ENCODE peak calls at places on chromosomes 7 and 10, in ten cellular contexts. J is cortex of kidney, I is NCI-H1417 treated with DMSO at 0.1 percent for 48 hours, V is left cardiac atrium, A is mucosa of gallbladder, D is GM20000, X is HCT116, W is memory B cell, Q is SK-N-DZ, R is transverse colon. S is an unnamed sample.
A peak's percentile ranks its signal among the peaks of the same experiment; 100 is the strongest.

GRCh38 chr7:412313-412710 is 107.3 kb downstream of the PDGFA start:
- DNase-seq in J (no peak), I (no peak), V (no peak), A (no peak), D (no peak), X (no peak), W (no peak), Q (no peak), R (no peak), S (no peak)

GRCh38 chr7:94087664-94088352 is 83.7 kb upstream of the BET1 start:
- DNase-seq in J (no peak), I (no peak), V (peak; percentile 20), A (peak; percentile 60), D (peak; percentile 81), X (peak; percentile 54), W (peak; percentile 51), Q (peak; percentile 48), R (peak; percentile 33), S (peak; percentile 40)

GRCh38 chr10:23186697-23187096 is 5.4 kb upstream of the PTF1A start:
- DNase-seq in J (no peak), I (no peak), V (no peak), A (no peak), D (no peak), X (no peak), W (no peak), Q (no peak), R (no peak), S (no peak)

GRCh38 chr10:13712799-13713581 is 126.2 kb downstream of the PRPF18 start:
- DNase-seq in J (no peak), I (no peak), V (peak; percentile 89), A (peak; percentile 40), D (peak; percentile 68), X (peak; percentile 44), W (no peak), Q (no peak), R (peak; percentile 66), S (peak; percentile 83)

GRCh38 chr7:33091111-33091531 is 18.1 kb downstream of the RP9 start:
- DNase-seq in J (no peak), I (no peak), V (no peak), A (no peak), D (no peak), X (no peak), W (no peak), Q (no peak), R (no peak), S (no peak)

GRCh38 chr10:33618196-33618595 is 283.7 kb upstream of the NRP1 start:
- DNase-seq in J (no peak), I (no peak), V (no peak), A (no peak), D (no peak), X (no peak), W (no peak), Q (no peak), R (no peak), S (no peak)

GRCh38 chr7:132579260-132579899 is 3.1 kb upstream of the PLXNA4 start:
- DNase-seq in J (no peak), I (no peak), V (no peak), A (no peak), D (no peak), X (no peak), W (no peak), Q (no peak), R (no peak), S (no peak)

GRCh38 chr10:133196936-133197758 is 32.9 kb upstream of the UTF1 start:
- DNase-seq in J (no peak), I (no peak), V (no peak), A (no peak), D (no peak), X (no peak), W (no peak), Q (no peak), R (no peak), S (no peak)

GRCh38 chr7:94276797-94277196 is 117.9 kb upstream of the COL1A2 start:
- DNase-seq in J (no peak), I (peak; percentile 16), V (no peak), A (no peak), D (peak; percentile 7), X (no peak), W (no peak), Q (peak; percentile 28), R (no peak), S (no peak)

GRCh38 chr10:32983333-32983909 is 25.4 kb upstream of the ITGB1 start:
- DNase-seq in J (no peak), I (no peak), V (no peak), A (no peak), D (no peak), X (peak; percentile 84), W (no peak), Q (no peak), R (no peak), S (no peak)

GRCh38 chr7:141884544-141885227 is 31.5 kb upstream of the OR9A4 start:
- DNase-seq in J (no peak), I (no peak), V (no peak), A (no peak), D (peak; percentile 6), X (no peak), W (no peak), Q (no peak), R (no peak), S (peak; percentile 77)

GRCh38 chr10:6491841-6492609 is 88.1 kb downstream of the PRKCQ start:
- DNase-seq in J (no peak), I (no peak), V (no peak), A (no peak), D (no peak), X (no peak), W (no peak), Q (no peak), R (no peak), S (no peak)

GRCh38 chr10:101041252-101041761 is 10.3 kb downstream of the SFXN3 start:
- DNase-seq in J (no peak), I (no peak), V (peak; percentile 78), A (peak; percentile 86), D (peak; percentile 88), X (peak; percentile 85), W (peak; percentile 64), Q (peak; percentile 86), R (peak; percentile 88), S (no peak)

GRCh38 chr7:26376208-26376917 is 84.7 kb downstream of the SNX10 start:
- DNase-seq in J (no peak), I (peak; percentile 64), V (no peak), A (no peak), D (peak; percentile 73), X (no peak), W (peak; percentile 53), Q (peak; percentile 71), R (peak; percentile 39), S (peak; percentile 52)

GRCh38 chr7:18429547-18429946 is 66.0 kb upstream of the HDAC9 start:
- DNase-seq in J (no peak), I (no peak), V (no peak), A (no peak), D (no peak), X (no peak), W (no peak), Q (no peak), R (no peak), S (no peak)

GRCh38 chr7:43522406-43523156 is 60.3 kb upstream of the STK17A start:
- DNase-seq in J (no peak), I (no peak), V (no peak), A (no peak), D (no peak), X (no peak), W (no peak), Q (no peak), R (no peak), S (no peak)

GRCh38 chr10:59894114-59894513 is 12.2 kb downstream of the CCDC6 start:
- DNase-seq in J (no peak), I (no peak), V (peak; percentile 52), A (peak; percentile 73), D (no peak), X (no peak), W (no peak), Q (no peak), R (peak; percentile 69), S (no peak)

GRCh38 chr10:84184517-84184916 is 9.8 kb upstream of the CDHR1 start:
- DNase-seq in J (no peak), I (no peak), V (no peak), A (no peak), D (no peak), X (no peak), W (no peak), Q (no peak), R (peak; percentile 77), S (no peak)

GRCh38 chr7:131931368-131931767 is 374.9 kb upstream of the PODXL start:
- DNase-seq in J (no peak), I (no peak), V (no peak), A (no peak), D (no peak), X (no peak), W (no peak), Q (no peak), R (no peak), S (no peak)

GRCh38 chr7:148058753-148059152 is 531.8 kb upstream of the C7orf33 start:
- DNase-seq in J (no peak), I (no peak), V (no peak), A (no peak), D (no peak), X (no peak), W (no peak), Q (no peak), R (no peak), S (no peak)

GRCh38 chr7:77537595-77538185 is 595 bp downstream of the PTPN12 start:
- DNase-seq in J (no peak), I (no peak), V (peak; percentile 43), A (peak; percentile 16), D (peak; percentile 76), X (no peak), W (peak; percentile 54), Q (peak; percentile 62), R (peak; percentile 47), S (peak; percentile 64)

GRCh38 chr10:97889461-97890265 is 40.0 kb downstream of the GOLGA7B start:
- DNase-seq in J (no peak), I (peak; percentile 22), V (no peak), A (no peak), D (no peak), X (peak; percentile 66), W (no peak), Q (no peak), R (no peak), S (no peak)

GRCh38 chr7:15853832-15854470 is 167.5 kb upstream of the MEOX2 start:
- DNase-seq in J (no peak), I (no peak), V (no peak), A (no peak), D (no peak), X (no peak), W (no peak), Q (no peak), R (no peak), S (no peak)

GRCh38 chr7:84204655-84205054 is 10.1 kb upstream of the SEMA3A start:
- DNase-seq in J (no peak), I (no peak), V (no peak), A (no peak), D (no peak), X (no peak), W (no peak), Q (no peak), R (no peak), S (no peak)

GRCh38 chr7:100545636-100546128 is 6.7 kb downstream of the AGFG2 start:
- DNase-seq in J (no peak), I (no peak), V (peak; percentile 52), A (peak; percentile 42), D (peak; percentile 69), X (peak; percentile 81), W (no peak), Q (no peak), R (peak; percentile 39), S (peak; percentile 72)

GRCh38 chr7:80630611-80631010 is 7.8 kb upstream of the CD36 start:
- DNase-seq in J (no peak), I (no peak), V (no peak), A (no peak), D (no peak), X (no peak), W (no peak), Q (no peak), R (no peak), S (no peak)

GRCh38 chr7:159142204-159142603 is 2.5 kb downstream of the VIPR2 start:
- DNase-seq in J (no peak), I (no peak), V (no peak), A (no peak), D (no peak), X (no peak), W (no peak), Q (no peak), R (no peak), S (no peak)

GRCh38 chr10:80509403-80510161 is 28.1 kb upstream of the SH2D4B start:
- DNase-seq in J (no peak), I (no peak), V (peak; percentile 75), A (no peak), D (no peak), X (no peak), W (no peak), Q (no peak), R (no peak), S (no peak)

S was measured in GM06990.